ENCODE peak calls at places on chromosome 17, in four cellular contexts. A is heart left ventricle, P is BE2C, X is neural crest cell. J is an unnamed sample.

GRCh38 chr17:17712268-17712924 is 31.1 kb downstream of the RAI1 start:
- DNase-seq in A (no peak), P (no peak), X (no peak), J (no peak)

GRCh38 chr17:6660765-6661463 is 9.4 kb downstream of the C17orf100 start:
- DNase-seq in A (no peak), P (no peak), X (no peak), J (no peak)

GRCh38 chr17:7747586-7747985 is 30.0 kb downstream of the DNAH2 start:
- DNase-seq in A (no peak), P (no peak), X (no peak), J (no peak)

GRCh38 chr17:233473-233941 is 52.1 kb upstream of the DOC2B start:
- DNase-seq in A (peak), P (no peak), X (no peak), J (no peak)

GRCh38 chr17:17868637-17869522 is 32.1 kb upstream of the SREBF1 start:
- DNase-seq in A (no peak), P (no peak), X (no peak), J (no peak)

GRCh38 chr17:58153046-58153445 is 4.9 kb downstream of the OR4D1 start:
- DNase-seq in A (peak), P (no peak), X (no peak), J (no peak)

GRCh38 chr17:45333702-45334092 is 16.9 kb upstream of the MAP3K14 start:
- DNase-seq in A (no peak), P (no peak), X (no peak), J (no peak)

GRCh38 chr17:79026345-79027273 is 2.6 kb downstream of the C1QTNF1 start:
- DNase-seq in A (peak), P (no peak), X (no peak), J (no peak)

GRCh38 chr17:27339836-27340550 is 46.1 kb downstream of the WSB1 start:
- DNase-seq in A (no peak), P (no peak), X (no peak), J (no peak)

GRCh38 chr17:73824321-73824720 is 180.1 kb upstream of the SDK2 start:
- DNase-seq in A (no peak), P (no peak), X (no peak), J (no peak)

GRCh38 chr17:50890675-50891516 is 24.7 kb upstream of the TOB1 start:
- DNase-seq in A (no peak), P (no peak), X (no peak), J (no peak)

GRCh38 chr17:5541610-5542202 is 42.6 kb downstream of the NLRP1 start:
- DNase-seq in A (no peak), P (no peak), X (no peak), J (no peak)

GRCh38 chr17:67912656-67913055 is 83.6 kb downstream of the C17orf58 start:
- DNase-seq in A (no peak), P (no peak), X (no peak), J (no peak)

GRCh38 chr17:36706437-36706731 is 105.0 kb downstream of the MRM1 start:
- DNase-seq in A (no peak), P (no peak), X (no peak), J (no peak)

GRCh38 chr17:6853764-6854442 is 22.4 kb upstream of the TEKT1 start:
- DNase-seq in A (no peak), P (no peak), X (no peak), J (no peak)

GRCh38 chr17:73564856-73565255 is 79.4 kb downstream of the SDK2 start:
- DNase-seq in A (no peak), P (no peak), X (no peak), J (no peak)

DNA sequence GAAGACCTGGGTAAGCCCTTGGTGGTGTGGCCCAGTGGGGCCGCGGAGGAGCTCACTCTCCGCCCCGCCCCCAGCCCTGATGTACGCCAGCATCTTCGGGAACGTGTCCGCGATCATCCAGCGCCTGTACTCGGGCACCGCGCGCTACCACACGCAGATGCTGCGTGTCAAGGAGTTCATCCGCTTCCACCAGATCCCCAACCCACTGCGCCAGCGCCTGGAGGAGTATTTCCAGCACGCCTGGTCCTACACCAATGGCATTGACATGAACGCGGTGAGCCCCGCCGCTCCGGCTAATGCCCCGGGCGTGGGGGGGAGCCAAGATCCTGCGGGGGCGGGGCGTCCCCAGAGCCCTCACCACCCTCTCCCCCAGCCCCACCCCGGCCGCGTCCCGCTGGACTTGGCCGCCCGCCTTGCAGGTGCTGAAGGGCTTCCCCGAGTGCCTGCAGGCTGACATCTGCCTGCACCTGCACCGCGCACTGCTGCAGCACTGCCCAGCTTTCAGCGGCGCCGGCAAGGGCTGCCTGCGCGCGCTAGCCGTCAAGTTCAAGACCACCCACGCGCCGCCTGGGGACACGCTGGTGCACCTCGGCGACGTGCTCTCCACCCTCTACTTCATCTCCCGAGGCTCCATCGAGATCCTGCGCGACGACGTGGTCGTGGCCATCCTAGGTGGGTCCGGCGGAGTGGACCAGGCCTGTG is 12.1 kb upstream of the DCAF7 start:
- DNase-seq in A (no peak), P (peak), X (no peak), J (no peak)
- TF ChIP-seq CTCF in A (no peak), P (no peak), X (no peak), J (no peak)

GRCh38 chr17:74919440-74920305 is 3.4 kb downstream of the USH1G start:
- DNase-seq in A (no peak), P (no peak), X (no peak), J (no peak)
- TF ChIP-seq CTCF in A (no peak), P (no peak), X (peak), J (peak)

GRCh38 chr17:77649717-77650211 is 308.7 kb upstream of the TNRC6C start:
- DNase-seq in A (no peak), P (peak), X (no peak), J (no peak)
- TF ChIP-seq CTCF in A (no peak), P (peak), X (no peak), J (no peak)

GRCh38 chr17:31532526-31532925 is 141.1 kb downstream of the RAB11FIP4 start:
- DNase-seq in A (no peak), P (no peak), X (no peak), J (no peak)

GRCh38 chr17:31534223-31534888 is 142.9 kb downstream of the RAB11FIP4 start:
- DNase-seq in A (no peak), P (no peak), X (no peak), J (no peak)

GRCh38 chr17:31532161-31532515 is 140.7 kb downstream of the RAB11FIP4 start:
- DNase-seq in A (no peak), P (no peak), X (no peak), J (no peak)

GRCh38 chr17:31535581-31535981 is 144.1 kb downstream of the RAB11FIP4 start:
- DNase-seq in A (no peak), P (no peak), X (no peak), J (no peak)

GRCh38 chr17:31533546-31534155 is 142.2 kb downstream of the RAB11FIP4 start:
- DNase-seq in A (peak), P (peak), X (peak), J (no peak)
- TF ChIP-seq CTCF in A (peak), P (peak), X (peak), J (peak)

GRCh38 chr17:3817851-3818605 is 17.0 kb upstream of the ITGAE start:
- DNase-seq in A (no peak), P (no peak), X (no peak), J (no peak)

GRCh38 chr17:3813171-3813570 is 12.2 kb upstream of the ITGAE start:
- DNase-seq in A (no peak), P (no peak), X (no peak), J (no peak)

GRCh38 chr17:3814361-3814760 is 13.4 kb upstream of the ITGAE start:
- DNase-seq in A (no peak), P (no peak), X (no peak), J (no peak)

GRCh38 chr17:3815122-3815521 is 14.1 kb upstream of the ITGAE start:
- DNase-seq in A (no peak), P (no peak), X (no peak), J (no peak)

GRCh38 chr17:3815925-3816324 is 14.9 kb upstream of the ITGAE start:
- DNase-seq in A (no peak), P (no peak), X (no peak), J (no peak)
- TF ChIP-seq CTCF in A (no peak), P (no peak), X (no peak), J (no peak)

GRCh38 chr17:49603720-49604119 is 28.0 kb downstream of the NXPH3 start:
- DNase-seq in A (no peak), P (no peak), X (no peak), J (no peak)
- TF ChIP-seq CTCF in A (no peak), P (peak), X (peak), J (no peak)

J was measured in progenitor cell of endocrine pancreas.